ENCODE peak calls at places on chromosomes 7 and 10, in seven cellular contexts. V is D721Med, K is choroid plexus epithelial cell, Y is cardiac fibroblast, P is GM10248, F is progenitor cell of endocrine pancreas, S is H1. W is an unnamed sample.

GRCh38 chr7:100486753-100487446 is 3.2 kb downstream of the NYAP1 start:
- DNase-seq in V (no peak), K (peak; percentile 66), Y (peak; percentile 57), P (peak; percentile 4), F (no peak), S (no peak), W (no peak)

GRCh38 chr7:18414885-18415284 is 80.7 kb upstream of the HDAC9 start:
- DNase-seq in V (no peak), K (no peak), Y (no peak), P (no peak), F (no peak), S (no peak), W (no peak)

GRCh38 chr7:20197837-20198236 is 19.3 kb downstream of the MACC1 start:
- DNase-seq in V (no peak), K (no peak), Y (no peak), P (no peak), F (no peak), S (no peak), W (no peak)

GRCh38 chr10:90675621-90676020 is 182.2 kb downstream of the HTR7 start:
- DNase-seq in V (no peak), K (peak; percentile 68), Y (peak; percentile 87), P (no peak), F (no peak), S (no peak), W (no peak)

GRCh38 chr10:49304137-49304536 is 5.2 kb downstream of the C10orf71 start:
- DNase-seq in V (no peak), K (no peak), Y (no peak), P (no peak), F (no peak), S (no peak), W (no peak)

GRCh38 chr10:13404791-13405190 is 56.7 kb upstream of the SEPHS1 start:
- DNase-seq in V (no peak), K (no peak), Y (no peak), P (no peak), F (no peak), S (no peak), W (no peak)

GRCh38 chr10:67606572-67606971 is 89.4 kb downstream of the CTNNA3 start:
- DNase-seq in V (no peak), K (peak; percentile 79), Y (peak; percentile 79), P (no peak), F (no peak), S (no peak), W (no peak)

GRCh38 chr10:117137911-117138642 is at the start of gene VAX1:
- DNase-seq in V (no peak), K (no peak), Y (no peak), P (no peak), F (no peak), S (no peak), W (no peak)

GRCh38 chr10:25907247-25907646 is 26.8 kb upstream of the MYO3A start:
- DNase-seq in V (no peak), K (no peak), Y (no peak), P (no peak), F (no peak), S (no peak), W (no peak)

GRCh38 chr10:3095373-3096139 is 28.2 kb downstream of the PFKP start:
- DNase-seq in V (no peak), K (peak; percentile 99), Y (peak; percentile 100), P (no peak), F (no peak), S (no peak), W (no peak)

GRCh38 chr10:118694848-118695247 is 59.9 kb downstream of the CACUL1 start:
- DNase-seq in V (no peak), K (peak; percentile 72), Y (peak; percentile 10), P (no peak), F (no peak), S (no peak), W (no peak)

GRCh38 chr7:14835399-14835798 is 67.2 kb downstream of the DGKB start:
- DNase-seq in V (no peak), K (no peak), Y (no peak), P (no peak), F (no peak), S (no peak), W (no peak)

GRCh38 chr10:100362570-100363496 is 15.8 kb downstream of the SCD start:
- DNase-seq in V (no peak), K (no peak), Y (no peak), P (peak; percentile 0), F (no peak), S (no peak), W (no peak)

GRCh38 chr10:24496066-24496465 is 227.6 kb downstream of the ARHGAP21 start:
- DNase-seq in V (no peak), K (no peak), Y (no peak), P (no peak), F (no peak), S (no peak), W (no peak)

GRCh38 chr7:98334077-98334476 is 52.6 kb downstream of the BRI3 start:
- DNase-seq in V (no peak), K (no peak), Y (peak; percentile 47), P (no peak), F (no peak), S (no peak), W (no peak)

GRCh38 chr7:45407730-45408406 is 166.3 kb upstream of the ADCY1 start:
- DNase-seq in V (no peak), K (no peak), Y (no peak), P (peak; percentile 11), F (no peak), S (peak; percentile 51), W (no peak)

GRCh38 chr7:45410893-45411292 is 163.3 kb upstream of the ADCY1 start:
- DNase-seq in V (no peak), K (no peak), Y (no peak), P (no peak), F (no peak), S (no peak), W (no peak)

GRCh38 chr7:45404622-45405021 is 169.5 kb upstream of the ADCY1 start:
- DNase-seq in V (no peak), K (no peak), Y (no peak), P (no peak), F (no peak), S (no peak), W (no peak)

GRCh38 chr7:45413419-45413818 is 160.7 kb upstream of the ADCY1 start:
- DNase-seq in V (no peak), K (no peak), Y (no peak), P (no peak), F (no peak), S (no peak), W (no peak)

GRCh38 chr7:45408407-45408737 is 165.8 kb upstream of the ADCY1 start:
- DNase-seq in V (no peak), K (no peak), Y (no peak), P (peak; percentile 4), F (no peak), S (no peak), W (no peak)
- TF ChIP-seq CTCF in V (no peak), K (no peak), Y (no peak), P (no peak), F (no peak), S (peak; percentile 13), W (no peak)

GRCh38 chr7:137209151-137209822 is 134.2 kb downstream of the PTN start:
- DNase-seq in V (no peak), K (no peak), Y (peak; percentile 14), P (no peak), F (no peak), S (no peak), W (no peak)

DNA sequence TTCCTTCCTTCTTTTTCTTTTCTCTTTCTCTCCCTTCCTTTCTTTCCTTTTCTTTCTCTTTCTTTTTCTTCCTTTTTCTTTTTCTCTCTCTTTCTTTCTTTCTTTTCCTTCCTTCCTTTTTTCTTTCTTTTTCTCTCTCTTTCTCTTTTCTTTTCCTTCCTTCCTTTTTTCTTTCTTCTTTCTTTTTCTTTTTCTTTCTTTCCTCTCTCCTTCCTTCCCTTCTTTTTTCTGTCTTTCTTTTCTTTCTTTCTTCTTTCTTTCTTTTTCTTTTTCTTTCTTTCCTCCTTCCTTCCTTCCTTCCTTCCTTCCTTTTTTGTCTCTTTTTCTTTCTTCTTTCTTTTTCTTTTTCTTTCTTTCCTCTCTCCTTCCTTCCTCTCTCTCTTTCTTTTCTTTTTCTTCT is 136.8 kb downstream of the PTN start:
- DNase-seq in V (no peak), K (no peak), Y (no peak), P (no peak), F (no peak), S (no peak), W (no peak)
- TF ChIP-seq CTCF in V (no peak), K (no peak), Y (no peak), P (no peak), F (no peak), S (no peak), W (no peak)

DNA sequence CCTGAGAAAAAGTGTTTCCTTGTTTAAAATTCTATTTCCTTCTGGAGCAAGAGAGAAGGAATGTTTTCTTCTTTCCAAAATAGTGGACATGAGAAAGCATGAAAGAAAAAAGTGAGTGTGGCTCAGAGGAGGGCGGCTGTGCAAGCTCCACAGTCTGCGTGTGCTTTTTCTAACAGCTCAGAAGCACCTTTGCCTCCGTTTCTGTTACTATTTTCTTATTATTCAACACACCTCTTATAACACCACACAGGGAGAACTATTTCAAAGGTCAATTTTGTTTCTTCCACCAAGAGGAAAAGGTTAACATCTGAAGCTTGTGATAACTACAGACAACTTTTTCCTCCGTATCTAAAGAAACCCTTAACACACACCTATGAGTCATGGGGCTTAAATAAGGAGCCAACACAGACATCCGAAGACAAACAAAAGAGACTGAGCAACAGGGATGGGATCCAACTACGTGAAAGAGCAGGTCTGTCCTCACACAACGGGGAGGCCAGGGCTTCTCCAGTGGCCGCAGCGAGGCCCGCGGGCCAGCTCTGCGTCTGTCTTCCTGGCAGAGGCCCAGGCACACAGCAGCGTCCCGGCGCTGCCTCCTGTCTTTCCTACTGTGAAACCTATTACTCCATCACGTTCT is 36.2 kb upstream of the NCAPG2 start:
- DNase-seq in V (no peak), K (peak; percentile 96), Y (peak; percentile 97), P (no peak), F (no peak), S (no peak), W (no peak)
- TF ChIP-seq CTCF in V (no peak), K (peak; percentile 51), Y (peak; percentile 21), P (no peak), F (no peak), S (no peak), W (no peak)

DNA sequence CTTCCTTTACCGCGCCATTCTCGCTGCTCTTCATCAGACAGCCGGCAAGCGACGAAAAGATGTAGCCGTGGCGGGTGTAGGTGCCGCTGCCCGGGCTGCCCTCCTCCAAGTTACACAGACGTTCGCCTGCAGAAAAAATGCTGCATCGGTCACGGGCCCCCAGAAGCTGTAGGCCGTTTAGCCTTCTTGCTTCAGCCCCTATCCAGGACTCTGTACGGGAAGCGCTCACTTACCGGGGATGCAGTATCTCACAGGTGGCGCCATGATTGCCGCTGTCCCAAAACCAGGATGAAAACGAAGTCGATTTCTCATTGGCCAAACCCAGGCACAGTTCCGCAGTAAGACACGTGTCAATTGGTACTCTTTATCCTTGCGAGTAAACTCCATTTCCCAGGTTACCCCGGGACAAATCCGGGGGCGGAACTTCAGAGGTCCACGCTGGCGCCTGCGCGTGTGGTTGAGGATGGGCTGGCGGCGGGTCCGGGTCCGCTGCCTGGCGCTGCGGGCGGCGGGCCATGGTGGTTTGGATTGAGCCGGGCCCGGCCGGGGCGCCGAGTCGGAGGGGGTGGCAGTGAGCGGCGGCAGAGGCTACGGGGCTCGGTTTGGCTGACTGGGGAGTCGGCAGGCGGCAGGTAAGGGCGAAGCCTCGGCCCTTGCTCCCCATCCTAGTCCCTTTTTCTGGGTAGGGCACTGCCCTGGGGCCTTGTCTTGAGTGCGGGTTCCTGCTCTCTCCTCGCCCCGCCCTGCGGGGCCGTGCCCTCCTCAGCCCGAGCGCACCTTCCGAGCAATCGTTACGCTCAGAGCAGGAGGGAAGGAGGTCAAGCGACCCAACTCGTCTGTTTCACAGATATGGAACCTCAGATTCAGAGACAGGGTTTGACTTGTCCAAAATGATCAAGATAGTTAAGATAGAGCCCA is at the start of the genes EXOSC1 and ZDHHC16:
- DNase-seq in V (peak; percentile 99), K (peak; percentile 97), Y (peak; percentile 97), P (peak; percentile 98), F (peak; percentile 76), S (peak; percentile 86), W (peak; percentile 85)
- TF ChIP-seq CTCF in V (no peak), K (peak; percentile 21), Y (no peak), P (peak; percentile 21), F (no peak), S (peak; percentile 1), W (no peak)